ENCODE peak calls at places on chromosomes 4 and X, in six cellular contexts. N, J, M, F, A and I are unnamed samples.

GRCh38 chr4:38805530-38806145 is 1.0 kb upstream of the TLR1 start:
- DNase-seq in A (no peak), F (no peak), N (peak), J (peak), M (no peak), I (no peak)

GRCh38 chrX:67543818-67544217 is at the start of gene AR:
- DNase-seq in J (peak), F (no peak), N (peak), M (peak), A (no peak), I (no peak)

GRCh38 chr4:67727124-67727850 is 26.3 kb upstream of the UBA6 start:
- DNase-seq in A (no peak), M (peak), F (no peak), J (no peak), N (no peak), I (no peak)

GRCh38 chr4:42344749-42345148 is 52.5 kb upstream of the SHISA3 start:
- DNase-seq in M (no peak), F (no peak), A (no peak), N (no peak), J (no peak), I (no peak)

GRCh38 chrX:15512401-15512965 is 11.9 kb downstream of the BMX start:
- DNase-seq in J (no peak), F (no peak), M (no peak), A (no peak), N (no peak), I (no peak)

GRCh38 chr4:18042754-18043153 is 21.2 kb upstream of the LCORL start:
- DNase-seq in F (no peak), M (no peak), N (no peak), J (no peak), A (no peak), I (no peak)

GRCh38 chr4:11497972-11498371 is 69.3 kb upstream of the HS3ST1 start:
- DNase-seq in F (no peak), M (no peak), A (no peak), N (no peak), J (no peak), I (no peak)

GRCh38 chr4:45100936-45101818 is 374.8 kb upstream of the GNPDA2 start:
- DNase-seq in M (peak), F (no peak), A (no peak), N (no peak), J (no peak), I (no peak)

GRCh38 chrX:153924149-153924861 is 1.8 kb downstream of the ARHGAP4 start:
- DNase-seq in M (no peak), A (no peak), F (no peak), J (peak), N (no peak), I (peak)

GRCh38 chrX:110394653-110395052 is 36.0 kb downstream of the RTL9 start:
- DNase-seq in J (no peak), N (no peak), F (no peak), M (no peak), A (peak), I (no peak)

GRCh38 chrX:80765226-80765625 is 44.5 kb downstream of the BRWD3 start:
- DNase-seq in A (peak), J (no peak), N (no peak), M (peak), F (no peak), I (no peak)

GRCh38 chr4:138401330-138401729 is 159.2 kb upstream of the SLC7A11 start:
- DNase-seq in N (peak), A (no peak), F (no peak), M (no peak), J (peak), I (no peak)

GRCh38 chr4:181958435-181958834 is 284.8 kb upstream of the TENM3 start:
- DNase-seq in N (no peak), A (no peak), F (no peak), M (no peak), J (no peak), I (no peak)

GRCh38 chrX:123685273-123685672 is 47.6 kb downstream of the THOC2 start:
- DNase-seq in F (no peak), M (no peak), A (no peak), N (no peak), J (no peak), I (no peak)

GRCh38 chr4:1903035-1903434 is 31.8 kb downstream of the NSD2 start:
- DNase-seq in A (no peak), J (no peak), N (no peak), F (no peak), M (no peak), I (no peak)

GRCh38 chrX:22699591-22700091 is 300.1 kb upstream of the DDX53 start:
- DNase-seq in F (no peak), M (peak), J (no peak), N (no peak), A (peak), I (no peak)

GRCh38 chr4:2413821-2414610 is 4.4 kb downstream of the ZFYVE28 start:
- DNase-seq in N (no peak), F (no peak), A (no peak), J (no peak), M (no peak), I (peak)

GRCh38 chr4:173370130-173370476 is 651 bp upstream of the SAP30 start:
- DNase-seq in F (peak), J (peak), N (peak), A (no peak), M (no peak), I (peak)

GRCh38 chrX:40281341-40282005 is 183.7 kb upstream of the BCOR start:
- DNase-seq in N (no peak), A (no peak), F (no peak), M (no peak), J (no peak), I (no peak)

GRCh38 chr4:179750374-179750773 is 2308.1 kb upstream of the AGA start:
- DNase-seq in M (no peak), J (no peak), N (no peak), A (no peak), F (no peak), I (no peak)

GRCh38 chr4:15451866-15452765 is 17.6 kb upstream of the CC2D2A start:
- DNase-seq in A (peak), M (peak), J (no peak), N (no peak), F (no peak), I (no peak)

GRCh38 chrX:102883491-102883890 is 53.6 kb upstream of the RAB40AL start:
- DNase-seq in N (no peak), F (no peak), J (no peak), A (no peak), M (no peak), I (no peak)

GRCh38 chr4:73620115-73620792 is at the start of gene RASSF6:
- DNase-seq in M (no peak), N (no peak), F (no peak), A (no peak), J (no peak), I (no peak)

GRCh38 chr4:170009291-170009690 is 16.9 kb downstream of the MFAP3L start:
- DNase-seq in M (no peak), J (no peak), F (no peak), N (no peak), A (no peak), I (no peak)